ENCODE peak calls at places on chromosomes 4 and X, in six cellular contexts. One of them, this sample, is unnamed.

GRCh38 chr4:140653718-140654515 is 85.2 kb upstream of the UCP1 start:
- DNase-seq in astrocyte of the spinal cord: peak; percentile 56
- DNase-seq in DND-41: no peak
- DNase-seq in fibroblast of mammary gland: peak; percentile 41
- DNase-seq in GM23338: peak; percentile 15
- DNase-seq in MM.1S: peak; percentile 44
- DNase-seq in this sample: peak; percentile 50

GRCh38 chrX:130109429-130110378 is 593 bp downstream of the ELF4 start:
- DNase-seq in astrocyte of the spinal cord: no peak
- DNase-seq in DND-41: no peak
- DNase-seq in fibroblast of mammary gland: no peak
- DNase-seq in GM23338: peak; percentile 41
- DNase-seq in MM.1S: no peak
- DNase-seq in this sample: peak; percentile 68

GRCh38 chrX:131626681-131627296 is 82.9 kb downstream of the OR13H1 start:
- DNase-seq in astrocyte of the spinal cord: peak; percentile 27
- DNase-seq in DND-41: no peak
- DNase-seq in fibroblast of mammary gland: peak; percentile 23
- DNase-seq in GM23338: peak; percentile 40
- DNase-seq in MM.1S: no peak
- DNase-seq in this sample: no peak

GRCh38 chr4:88610771-88611170 is 18.5 kb downstream of the HERC3 start:
- DNase-seq in astrocyte of the spinal cord: peak; percentile 22
- DNase-seq in DND-41: no peak
- DNase-seq in fibroblast of mammary gland: peak; percentile 89
- DNase-seq in GM23338: no peak
- DNase-seq in MM.1S: no peak
- DNase-seq in this sample: peak; percentile 62

GRCh38 chrX:10508891-10509290 is 111.5 kb downstream of the MID1 start:
- DNase-seq in astrocyte of the spinal cord: no peak
- DNase-seq in DND-41: no peak
- DNase-seq in fibroblast of mammary gland: no peak
- DNase-seq in GM23338: peak; percentile 14
- DNase-seq in MM.1S: no peak
- DNase-seq in this sample: no peak

GRCh38 chrX:80876877-80877276 is 67.2 kb upstream of the BRWD3 start:
- DNase-seq in astrocyte of the spinal cord: peak; percentile 43
- DNase-seq in DND-41: no peak
- DNase-seq in fibroblast of mammary gland: peak; percentile 58
- DNase-seq in GM23338: peak; percentile 43
- DNase-seq in MM.1S: peak; percentile 48
- DNase-seq in this sample: no peak

GRCh38 chr4:163395758-163396157 is 52.1 kb downstream of the NPY5R start:
- DNase-seq in astrocyte of the spinal cord: no peak
- DNase-seq in DND-41: no peak
- DNase-seq in fibroblast of mammary gland: no peak
- DNase-seq in GM23338: no peak
- DNase-seq in MM.1S: peak; percentile 54
- DNase-seq in this sample: no peak

GRCh38 chr4:96407651-96408342 is 567.9 kb downstream of the PDHA2 start:
- DNase-seq in astrocyte of the spinal cord: peak; percentile 38
- DNase-seq in DND-41: no peak
- DNase-seq in fibroblast of mammary gland: no peak
- DNase-seq in GM23338: no peak
- DNase-seq in MM.1S: no peak
- DNase-seq in this sample: no peak

GRCh38 chrX:131816551-131817136 is 206.5 kb upstream of the STK26 start:
- DNase-seq in astrocyte of the spinal cord: peak; percentile 85
- DNase-seq in DND-41: peak; percentile 41
- DNase-seq in fibroblast of mammary gland: peak; percentile 75
- DNase-seq in GM23338: no peak
- DNase-seq in MM.1S: peak; percentile 97
- DNase-seq in this sample: no peak

GRCh38 chrX:107714196-107714811 is 61.3 kb downstream of the TSC22D3 start:
- DNase-seq in astrocyte of the spinal cord: peak; percentile 31
- DNase-seq in DND-41: no peak
- DNase-seq in fibroblast of mammary gland: peak; percentile 35
- DNase-seq in GM23338: no peak
- DNase-seq in MM.1S: no peak
- DNase-seq in this sample: no peak

GRCh38 chrX:134484039-134484438 is 24.1 kb downstream of the HPRT1 start:
- DNase-seq in astrocyte of the spinal cord: peak; percentile 65
- DNase-seq in DND-41: no peak
- DNase-seq in fibroblast of mammary gland: peak; percentile 73
- DNase-seq in GM23338: peak; percentile 27
- DNase-seq in MM.1S: peak; percentile 57
- DNase-seq in this sample: no peak

GRCh38 chr4:190020790-190021717 is 6.0 kb downstream of the FRG2 start:
- DNase-seq in astrocyte of the spinal cord: peak; percentile 23
- DNase-seq in DND-41: no peak
- DNase-seq in fibroblast of mammary gland: peak; percentile 23
- DNase-seq in GM23338: peak; percentile 92
- DNase-seq in MM.1S: no peak
- DNase-seq in this sample: peak; percentile 35

GRCh38 chrX:132956421-132957210 is 1.8 kb downstream of the HS6ST2 start:
- DNase-seq in astrocyte of the spinal cord: no peak
- DNase-seq in DND-41: no peak
- DNase-seq in fibroblast of mammary gland: no peak
- DNase-seq in GM23338: peak; percentile 49
- DNase-seq in MM.1S: no peak
- DNase-seq in this sample: peak; percentile 18

GRCh38 chr4:5753766-5754528 is 42.9 kb downstream of the EVC start:
- DNase-seq in astrocyte of the spinal cord: peak; percentile 89
- DNase-seq in DND-41: no peak
- DNase-seq in fibroblast of mammary gland: peak; percentile 98
- DNase-seq in GM23338: no peak
- DNase-seq in MM.1S: no peak
- DNase-seq in this sample: no peak

GRCh38 chrX:74291577-74291963 is 12.4 kb upstream of the ZCCHC13 start:
- DNase-seq in astrocyte of the spinal cord: peak; percentile 2
- DNase-seq in DND-41: no peak
- DNase-seq in fibroblast of mammary gland: no peak
- DNase-seq in GM23338: no peak
- DNase-seq in MM.1S: no peak
- DNase-seq in this sample: no peak

GRCh38 chr4:16027626-16028025 is 56.2 kb downstream of the PROM1 start:
- DNase-seq in astrocyte of the spinal cord: peak; percentile 18
- DNase-seq in DND-41: no peak
- DNase-seq in fibroblast of mammary gland: peak; percentile 63
- DNase-seq in GM23338: no peak
- DNase-seq in MM.1S: no peak
- DNase-seq in this sample: no peak

GRCh38 chr4:3786196-3786869 is 20.1 kb downstream of the ADRA2C start:
- DNase-seq in astrocyte of the spinal cord: no peak
- DNase-seq in DND-41: no peak
- DNase-seq in fibroblast of mammary gland: no peak
- DNase-seq in GM23338: no peak
- DNase-seq in MM.1S: no peak
- DNase-seq in this sample: no peak

GRCh38 chr4:158793021-158793420 is 24.2 kb downstream of the FNIP2 start:
- DNase-seq in astrocyte of the spinal cord: no peak
- DNase-seq in DND-41: no peak
- DNase-seq in fibroblast of mammary gland: no peak
- DNase-seq in GM23338: no peak
- DNase-seq in MM.1S: no peak
- DNase-seq in this sample: no peak

GRCh38 chr4:41156574-41156973 is 57.8 kb downstream of the APBB2 start:
- DNase-seq in astrocyte of the spinal cord: peak; percentile 65
- DNase-seq in DND-41: no peak
- DNase-seq in fibroblast of mammary gland: peak; percentile 59
- DNase-seq in GM23338: no peak
- DNase-seq in MM.1S: no peak
- DNase-seq in this sample: no peak

GRCh38 chrX:107968623-107969022 is 13.5 kb downstream of the TEX13B start:
- DNase-seq in astrocyte of the spinal cord: no peak
- DNase-seq in DND-41: no peak
- DNase-seq in fibroblast of mammary gland: peak; percentile 1
- DNase-seq in GM23338: no peak
- DNase-seq in MM.1S: no peak
- DNase-seq in this sample: no peak

GRCh38 chr4:165383757-165384156 is 4.9 kb downstream of the CPE start:
- DNase-seq in astrocyte of the spinal cord: peak; percentile 29
- DNase-seq in DND-41: no peak
- DNase-seq in fibroblast of mammary gland: peak; percentile 65
- DNase-seq in GM23338: no peak
- DNase-seq in MM.1S: no peak
- DNase-seq in this sample: no peak
- H3K4me3 ChIP-seq in astrocyte of the spinal cord: no peak overlapping the region
- H3K4me3 ChIP-seq in DND-41: no peak overlapping the region
- H3K4me3 ChIP-seq in fibroblast of mammary gland: no peak overlapping the region
- H3K4me3 ChIP-seq in GM23338: no peak overlapping the region
- H3K4me3 ChIP-seq in MM.1S: no peak overlapping the region
- H3K4me3 ChIP-seq in this sample: no peak overlapping the region

GRCh38 chr4:24321637-24322036 is 262.7 kb downstream of the DHX15 start:
- DNase-seq in astrocyte of the spinal cord: no peak
- DNase-seq in DND-41: no peak
- DNase-seq in fibroblast of mammary gland: no peak
- DNase-seq in GM23338: peak; percentile 88
- DNase-seq in MM.1S: no peak
- DNase-seq in this sample: no peak

GRCh38 chr4:24322517-24322916 is 261.8 kb downstream of the DHX15 start:
- DNase-seq in astrocyte of the spinal cord: peak; percentile 52
- DNase-seq in DND-41: no peak
- DNase-seq in fibroblast of mammary gland: peak; percentile 52
- DNase-seq in GM23338: no peak
- DNase-seq in MM.1S: no peak
- DNase-seq in this sample: no peak

GRCh38 chr4:24322986-24323385 is 261.4 kb downstream of the DHX15 start:
- DNase-seq in astrocyte of the spinal cord: peak; percentile 19
- DNase-seq in DND-41: no peak
- DNase-seq in fibroblast of mammary gland: peak; percentile 22
- DNase-seq in GM23338: no peak
- DNase-seq in MM.1S: no peak
- DNase-seq in this sample: no peak

DNA sequence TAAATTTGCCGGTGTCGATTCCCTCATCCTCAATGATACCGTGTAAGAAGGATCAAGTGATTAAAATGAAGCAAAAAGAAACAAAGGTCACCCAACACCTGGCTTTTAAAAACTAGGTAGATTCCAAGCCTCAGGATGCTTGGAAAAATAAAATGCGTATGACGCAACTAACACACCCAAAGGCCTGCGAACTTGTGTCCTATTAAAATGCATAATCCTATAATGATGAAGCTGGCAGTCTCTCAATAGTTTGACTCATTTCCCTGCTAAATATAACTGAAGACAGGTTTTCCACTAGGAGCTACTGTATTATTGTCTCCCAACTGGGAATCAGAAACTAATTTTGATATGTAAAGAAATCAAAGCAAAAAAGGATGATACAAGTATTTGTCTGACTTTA is 263.2 kb downstream of the DHX15 start:
- DNase-seq in astrocyte of the spinal cord: peak; percentile 81
- DNase-seq in DND-41: no peak
- DNase-seq in fibroblast of mammary gland: peak; percentile 73
- DNase-seq in GM23338: no peak
- DNase-seq in MM.1S: no peak
- DNase-seq in this sample: no peak
- H3K4me3 ChIP-seq in astrocyte of the spinal cord: no peak overlapping the region
- H3K4me3 ChIP-seq in DND-41: no peak overlapping the region
- H3K4me3 ChIP-seq in fibroblast of mammary gland: no peak overlapping the region
- H3K4me3 ChIP-seq in GM23338: peak overlapping the region; percentile 65
- H3K4me3 ChIP-seq in MM.1S: no peak overlapping the region
- H3K4me3 ChIP-seq in this sample: no peak overlapping the region

GRCh38 chr4:119028296-119028695 is 107.3 kb upstream of the MYOZ2 start:
- DNase-seq in astrocyte of the spinal cord: no peak
- DNase-seq in DND-41: no peak
- DNase-seq in fibroblast of mammary gland: no peak
- DNase-seq in GM23338: no peak
- DNase-seq in MM.1S: no peak
- DNase-seq in this sample: no peak

GRCh38 chr4:119025440-119025839 is 110.2 kb upstream of the MYOZ2 start:
- DNase-seq in astrocyte of the spinal cord: peak; percentile 47
- DNase-seq in DND-41: no peak
- DNase-seq in fibroblast of mammary gland: peak; percentile 77
- DNase-seq in GM23338: no peak
- DNase-seq in MM.1S: no peak
- DNase-seq in this sample: no peak

GRCh38 chr4:119027815-119028214 is 107.8 kb upstream of the MYOZ2 start:
- DNase-seq in astrocyte of the spinal cord: no peak
- DNase-seq in DND-41: no peak
- DNase-seq in fibroblast of mammary gland: no peak
- DNase-seq in GM23338: no peak
- DNase-seq in MM.1S: no peak
- DNase-seq in this sample: no peak

GRCh38 chr4:119025916-119026661 is 109.5 kb upstream of the MYOZ2 start:
- DNase-seq in astrocyte of the spinal cord: peak; percentile 69
- DNase-seq in DND-41: no peak
- DNase-seq in fibroblast of mammary gland: peak; percentile 95
- DNase-seq in GM23338: no peak
- DNase-seq in MM.1S: no peak
- DNase-seq in this sample: no peak

DNA sequence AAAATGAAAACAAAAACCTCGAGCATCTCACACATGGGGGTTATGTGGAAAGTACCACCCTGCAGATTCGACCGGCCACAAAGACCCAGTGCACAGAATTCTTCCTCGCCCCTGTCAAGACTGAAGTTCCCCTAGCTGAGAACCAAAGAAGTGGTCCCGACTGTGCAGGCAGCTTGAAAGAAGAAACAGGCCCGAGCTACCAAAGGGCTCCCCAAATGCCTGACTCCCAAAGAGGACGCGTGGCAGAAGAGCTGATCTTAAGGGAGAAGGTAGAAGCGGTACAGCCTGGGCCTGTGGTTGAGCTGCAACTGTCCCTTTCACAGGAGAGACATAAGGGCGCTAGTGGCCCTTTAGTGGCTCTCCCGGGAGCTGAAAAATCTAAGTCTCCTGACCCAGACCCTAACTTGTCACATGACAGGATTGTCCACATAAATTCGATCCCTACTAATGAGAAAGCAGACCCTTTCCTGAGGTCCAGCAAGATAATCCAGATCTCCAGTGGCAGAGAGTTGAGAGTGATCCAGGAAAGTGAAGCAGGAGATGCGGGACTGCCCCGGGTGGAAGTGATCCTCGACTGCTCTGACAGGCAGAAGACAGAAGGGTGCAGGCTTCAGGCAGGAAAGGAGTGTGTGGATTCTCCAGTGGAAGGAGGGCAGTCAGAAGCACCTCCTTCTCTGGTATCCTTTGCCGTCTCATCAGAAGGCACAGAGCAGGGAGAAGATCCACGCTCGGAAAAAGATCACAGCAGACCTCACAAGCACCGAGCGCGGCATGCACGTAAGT is 108.8 kb upstream of the MYOZ2 start:
- DNase-seq in astrocyte of the spinal cord: no peak
- DNase-seq in DND-41: no peak
- DNase-seq in fibroblast of mammary gland: peak; percentile 56
- DNase-seq in GM23338: peak; percentile 19
- DNase-seq in MM.1S: no peak
- DNase-seq in this sample: peak; percentile 59
- H3K4me3 ChIP-seq in astrocyte of the spinal cord: no peak overlapping the region
- H3K4me3 ChIP-seq in DND-41: no peak overlapping the region
- H3K4me3 ChIP-seq in fibroblast of mammary gland: peak overlapping the region; percentile 11
- H3K4me3 ChIP-seq in GM23338: no peak overlapping the region
- H3K4me3 ChIP-seq in MM.1S: no peak overlapping the region
- H3K4me3 ChIP-seq in this sample: peak overlapping the region; percentile 29

DNA sequence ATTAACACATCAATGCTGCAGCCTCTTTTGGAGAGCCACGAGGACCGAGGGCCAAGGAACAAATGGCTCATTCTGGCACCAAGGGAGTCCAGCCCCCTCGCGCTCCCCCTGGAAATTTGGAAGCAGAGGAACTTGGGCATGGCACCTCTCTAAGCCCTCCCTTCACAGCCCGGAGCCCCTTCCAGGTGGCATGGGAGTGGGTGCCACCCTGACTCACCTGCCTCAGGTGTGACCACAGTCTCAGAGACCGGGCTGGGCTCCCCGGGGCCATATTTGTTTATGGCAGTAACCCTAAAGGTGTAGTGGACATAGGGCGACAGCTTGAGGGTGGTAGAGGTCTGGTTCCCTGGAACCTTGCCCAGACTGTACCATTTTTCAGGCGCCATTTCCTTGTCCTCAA is 18.8 kb downstream of the L1CAM start:
- DNase-seq in astrocyte of the spinal cord: no peak
- DNase-seq in DND-41: no peak
- DNase-seq in fibroblast of mammary gland: no peak
- DNase-seq in GM23338: no peak
- DNase-seq in MM.1S: no peak
- DNase-seq in this sample: no peak
- H3K4me3 ChIP-seq in astrocyte of the spinal cord: no peak overlapping the region
- H3K4me3 ChIP-seq in DND-41: no peak overlapping the region
- H3K4me3 ChIP-seq in fibroblast of mammary gland: no peak overlapping the region
- H3K4me3 ChIP-seq in GM23338: no peak overlapping the region
- H3K4me3 ChIP-seq in MM.1S: no peak overlapping the region
- H3K4me3 ChIP-seq in this sample: no peak overlapping the region